ENCODE peak calls at places on chromosomes 16 and 17, in eight cellular contexts. I is Calu3; P is GM23248; H is H9; T is activated effector memory CD4-positive, alpha-beta T cell treated with anti-CD3 and anti-CD28 coated beads, Interleukin-2, amount 50 U/mL, for 16 hours; A is mesendoderm; N is cardiac muscle cell; Q is glomerular endothelial cell. V is an unnamed sample.

GRCh38 chr17:75776399-75777242 is 8.0 kb upstream of the UNK start:
- DNase-seq in N (no peak), A (no peak), P (peak; percentile 41), I (no peak), Q (no peak), H (no peak), T (peak; percentile 67), V (peak; percentile 44)

GRCh38 chr17:27315322-27315721 is 21.4 kb downstream of the WSB1 start:
- DNase-seq in A (no peak), T (no peak), I (no peak), N (peak; percentile 84), Q (no peak), P (peak; percentile 95), H (peak; percentile 18), V (no peak)

GRCh38 chr17:836154-836553 is 54.0 kb downstream of the MRM3 start:
- DNase-seq in P (peak; percentile 78), I (no peak), H (no peak), Q (no peak), A (peak; percentile 47), N (no peak), T (no peak), V (peak; percentile 63)

GRCh38 chr17:62968445-62968923 is 2.4 kb downstream of the TANC2 start:
- DNase-seq in A (peak; percentile 92), N (peak; percentile 87), H (peak; percentile 74), I (peak; percentile 61), Q (peak; percentile 71), P (peak; percentile 94), T (peak; percentile 74), V (peak; percentile 64)

GRCh38 chr16:16071631-16072244 is 122.3 kb downstream of the ABCC1 start:
- DNase-seq in A (peak; percentile 13), Q (no peak), T (no peak), H (no peak), I (no peak), P (no peak), N (peak; percentile 42), V (no peak)

GRCh38 chr16:83742520-83742919 is 65.3 kb upstream of the HSBP1 start:
- DNase-seq in T (no peak), A (no peak), P (no peak), I (no peak), N (no peak), H (no peak), Q (no peak), V (no peak)

GRCh38 chr17:21209511-21210175 is 4.3 kb downstream of the TMEM11 start:
- DNase-seq in Q (no peak), H (no peak), T (no peak), N (no peak), I (no peak), P (peak; percentile 57), A (no peak), V (no peak)

GRCh38 chr17:74539281-74539820 is 6.6 kb downstream of the CD300C start:
- DNase-seq in H (no peak), Q (no peak), I (no peak), N (no peak), P (no peak), A (no peak), T (no peak), V (no peak)

GRCh38 chr16:75506567-75506966 is 11.3 kb upstream of the CHST6 start:
- DNase-seq in A (no peak), H (no peak), T (no peak), N (no peak), P (peak; percentile 91), Q (no peak), I (peak; percentile 62), V (no peak)

GRCh38 chr16:782766-783403 is 5.3 kb downstream of the RPUSD1 start:
- DNase-seq in N (no peak), H (no peak), I (no peak), P (no peak), Q (no peak), A (no peak), T (no peak), V (no peak)

GRCh38 chr16:82152192-82152591 is 17.8 kb downstream of the MPHOSPH6 start:
- DNase-seq in H (no peak), N (peak; percentile 9), T (no peak), A (peak; percentile 12), P (no peak), I (no peak), Q (no peak), V (no peak)

GRCh38 chr17:214881-215331 is 33.5 kb upstream of the DOC2B start:
- DNase-seq in T (no peak), P (no peak), I (no peak), H (no peak), A (no peak), N (no peak), Q (no peak), V (no peak)

GRCh38 chr16:51881731-51882130 is 665.2 kb downstream of the TOX3 start:
- DNase-seq in Q (no peak), T (no peak), H (no peak), I (no peak), A (no peak), P (no peak), N (no peak), V (no peak)

GRCh38 chr17:33072421-33073175 is 81.0 kb downstream of the SPACA3 start:
- DNase-seq in H (no peak), N (no peak), P (peak; percentile 20), I (no peak), T (no peak), A (no peak), Q (no peak), V (no peak)

GRCh38 chr17:73542323-73542722 is 101.9 kb downstream of the SDK2 start:
- DNase-seq in A (no peak), P (no peak), T (no peak), N (no peak), Q (no peak), H (no peak), I (no peak), V (no peak)

GRCh38 chr17:82248815-82249638 is 20.2 kb downstream of the SLC16A3 start:
- DNase-seq in H (no peak), A (no peak), N (no peak), I (no peak), T (no peak), Q (no peak), P (no peak), V (no peak)

GRCh38 chr17:57195790-57196460 is 60.4 kb upstream of the MSI2 start:
- DNase-seq in N (no peak), P (peak; percentile 3), A (no peak), H (no peak), I (no peak), Q (no peak), T (no peak), V (no peak)

GRCh38 chr17:38747385-38748328 is 479 bp downstream of the PCGF2 start:
- DNase-seq in A (peak; percentile 54), P (peak; percentile 57), T (no peak), Q (no peak), N (peak; percentile 61), H (no peak), I (peak; percentile 81), V (no peak)

GRCh38 chr17:32126746-32127145 is 15.6 kb upstream of the RHOT1 start:
- DNase-seq in N (no peak), A (no peak), P (no peak), I (no peak), Q (no peak), T (no peak), H (no peak), V (no peak)

GRCh38 chr16:86383488-86384262 is 126.7 kb upstream of the FOXF1 start:
- DNase-seq in P (peak; percentile 85), H (no peak), I (no peak), A (peak; percentile 88), N (no peak), T (no peak), Q (no peak), V (peak; percentile 30)

GRCh38 chr16:86038923-86039310 is 140.0 kb downstream of the IRF8 start:
- DNase-seq in Q (no peak), I (no peak), P (no peak), A (no peak), H (no peak), T (peak; percentile 61), N (no peak), V (no peak)

GRCh38 chr16:86533942-86534341 is 21.1 kb downstream of the MTHFSD start:
- DNase-seq in I (no peak), P (no peak), N (no peak), H (no peak), T (no peak), A (no peak), Q (no peak), V (no peak)

GRCh38 chr16:67516296-67517177 is 12.1 kb upstream of the RIPOR1 start:
- DNase-seq in Q (no peak), H (no peak), A (no peak), T (no peak), I (no peak), N (no peak), P (peak; percentile 73), V (no peak)

GRCh38 chr17:33091271-33091670 is 99.6 kb downstream of the SPACA3 start:
- DNase-seq in P (no peak), Q (no peak), T (no peak), I (no peak), N (no peak), H (no peak), A (no peak), V (no peak)

GRCh38 chr16:85724126-85724879 is 26.6 kb downstream of the C16orf74 start:
- DNase-seq in I (no peak), H (no peak), A (no peak), P (no peak), Q (no peak), N (no peak), T (no peak), V (no peak)

GRCh38 chr16:50323335-50324011 is 45.3 kb downstream of the BRD7 start:
- DNase-seq in T (peak; percentile 59), I (no peak), A (peak; percentile 21), H (no peak), N (no peak), P (peak; percentile 62), Q (no peak), V (no peak)